ENCODE peak calls at places on chromosomes 6 and 20, in six cellular contexts. N is mammary epithelial cell, P is fibroblast of lung, C is right lobe of liver, L is neural progenitor cell, J is A549. E is an unnamed sample. For H3K9me3, the result is how much of the 10 kb centered on the place peaks cover.

GRCh38 chr6:134517145-134517658 is 199.3 kb upstream of the SGK1 start:
- DNase-seq in C (peak), P (peak), L (peak), N (peak), J (peak), E (peak)

GRCh38 chr6:17971128-17972073 is 16.0 kb downstream of the KIF13A start:
- DNase-seq in L (no peak), C (no peak), N (peak), J (no peak), P (peak), E (no peak)

GRCh38 chr6:150006961-150007464 is 18.3 kb downstream of the RAET1L start:
- DNase-seq in J (no peak), C (no peak), P (no peak), N (no peak), L (peak), E (no peak)

GRCh38 chr20:36461600-36462439 is 79.5 kb upstream of the MYL9 start:
- DNase-seq in C (peak), L (peak), N (peak), P (peak), J (no peak), E (peak)

GRCh38 chr6:79874531-79875132 is 72.7 kb downstream of the ELOVL4 start:
- DNase-seq in C (no peak), L (no peak), P (no peak), J (no peak), N (peak), E (no peak)

GRCh38 chr20:79565-79964 is 7.9 kb upstream of the DEFB125 start:
- DNase-seq in P (no peak), J (no peak), N (no peak), L (no peak), C (no peak), E (no peak)

GRCh38 chr20:36717657-36718056 is 28.2 kb downstream of the NDRG3 start:
- DNase-seq in J (no peak), L (peak), P (no peak), C (no peak), N (no peak), E (no peak)

GRCh38 chr6:147246853-147247635 is 42.8 kb downstream of the STXBP5 start:
- DNase-seq in P (peak), J (no peak), N (no peak), C (no peak), L (no peak), E (no peak)

GRCh38 chr6:71289039-71289801 is 609 bp downstream of the OGFRL1 start:
- DNase-seq in P (peak), N (no peak), L (peak), C (peak), J (no peak), E (no peak)

GRCh38 chr6:44327096-44327495 is 13.9 kb upstream of the AARS2 start:
- DNase-seq in N (no peak), P (no peak), J (no peak), L (no peak), C (no peak), E (no peak)

GRCh38 chr20:23641936-23642751 is 4.4 kb upstream of the CST3 start:
- DNase-seq in J (no peak), P (peak), C (no peak), L (no peak), N (peak), E (no peak)

GRCh38 chr6:36079596-36079995 is 50.7 kb upstream of the MAPK13 start:
- DNase-seq in J (no peak), L (no peak), C (no peak), P (no peak), N (no peak), E (no peak)
- H3K27ac ChIP-seq in J (no peak), L (no peak), C (no peak), P (no peak), N (no peak), E (no peak)

GRCh38 chr20:12057778-12058177 is 140.1 kb downstream of the BTBD3 start:
- DNase-seq in L (peak), P (no peak), C (no peak), N (no peak), J (no peak), E (no peak)

GRCh38 chr20:12053348-12053747 is 135.7 kb downstream of the BTBD3 start:
- DNase-seq in J (no peak), P (peak), N (peak), C (no peak), L (no peak), E (no peak)

GRCh38 chr20:12051206-12052163 is 133.8 kb downstream of the BTBD3 start:
- DNase-seq in P (no peak), J (no peak), N (no peak), L (no peak), C (no peak), E (no peak)

GRCh38 chr20:12056836-12057235 is 139.1 kb downstream of the BTBD3 start:
- DNase-seq in C (no peak), L (peak), N (no peak), J (no peak), P (peak), E (no peak)

DNA sequence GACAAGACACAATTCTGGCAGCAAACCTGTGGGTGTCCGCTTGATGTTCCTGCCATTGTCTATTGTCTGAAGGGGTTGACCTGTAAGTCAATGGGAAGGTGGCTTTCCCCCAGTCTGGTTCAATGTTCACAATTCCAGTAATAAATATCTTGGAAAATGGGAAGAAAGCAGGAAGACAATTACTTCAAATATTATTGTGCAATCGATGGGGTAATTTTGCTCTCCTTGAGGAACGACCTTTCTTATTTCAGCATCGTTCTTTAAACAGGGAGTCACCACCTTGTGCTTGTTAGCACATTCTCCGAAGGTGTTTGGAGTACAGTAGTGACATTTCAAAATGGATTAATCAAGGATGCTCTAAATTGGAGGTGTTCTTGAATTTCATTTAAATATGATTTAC is 136.9 kb downstream of the BTBD3 start:
- DNase-seq in L (no peak), P (no peak), J (no peak), C (no peak), N (no peak), E (no peak)
- H3K9me3 ChIP-seq in L (under half), P (under half), J (under half), C (under half), N (under half), E (under half)

DNA sequence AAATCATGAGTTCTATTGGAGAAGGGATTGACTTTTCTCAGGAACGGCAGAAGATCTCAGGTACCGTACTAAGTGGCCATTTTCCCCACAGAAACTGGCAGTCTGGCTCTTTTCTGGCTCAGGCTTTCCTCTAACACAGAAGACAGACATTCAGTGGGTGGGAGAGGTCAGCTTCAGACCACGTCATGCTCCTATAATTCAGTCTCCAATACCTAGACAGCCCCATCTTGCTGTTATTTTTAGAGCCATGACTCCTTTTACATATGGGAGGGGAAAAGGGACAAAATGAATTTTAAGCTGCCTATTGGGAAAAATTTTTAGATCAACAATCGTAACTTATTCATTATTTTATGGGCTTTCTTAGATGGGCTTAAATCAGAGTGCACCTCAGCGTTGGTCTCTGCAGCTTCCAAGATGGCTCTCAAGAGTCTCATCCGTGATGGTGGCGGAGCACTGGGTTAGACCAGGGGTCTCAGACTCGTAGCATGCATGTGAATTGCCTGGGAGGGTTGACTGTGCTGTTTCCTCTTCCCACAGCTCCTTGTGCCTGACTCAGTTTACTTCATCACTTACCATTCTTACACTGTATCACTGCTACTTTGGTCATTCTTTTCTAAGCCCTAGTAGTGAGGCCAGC is 86.9 kb downstream of the TCP11 start:
- DNase-seq in N (no peak), J (no peak), C (no peak), P (peak), L (no peak), E (no peak)
- H3K27ac ChIP-seq in N (no peak), J (no peak), C (no peak), P (no peak), L (no peak), E (peak)

GRCh38 chr6:161212902-161213301 is 61.0 kb downstream of the AGPAT4 start:
- DNase-seq in N (no peak), P (peak), J (no peak), L (no peak), C (no peak), E (peak)

GRCh38 chr6:161215193-161215592 is 58.7 kb downstream of the AGPAT4 start:
- DNase-seq in P (peak), C (no peak), J (no peak), N (peak), L (no peak), E (no peak)

GRCh38 chr6:161214722-161215121 is 59.1 kb downstream of the AGPAT4 start:
- DNase-seq in J (no peak), L (no peak), N (no peak), P (no peak), C (no peak), E (no peak)

GRCh38 chr6:161211380-161212035 is 62.4 kb downstream of the AGPAT4 start:
- DNase-seq in P (no peak), L (peak), N (no peak), C (no peak), J (no peak), E (no peak)

GRCh38 chr6:161210857-161211256 is 63.0 kb downstream of the AGPAT4 start:
- DNase-seq in J (no peak), N (no peak), C (no peak), L (no peak), P (no peak), E (no peak)
- H3K9me3 ChIP-seq in J (under half), N (under half), C (under half), L (under half), P (under half), E (under half)

GRCh38 chr6:43095939-43096338 is 19.8 kb downstream of the PTK7 start:
- DNase-seq in J (no peak), N (no peak), P (no peak), L (no peak), C (no peak), E (no peak)

GRCh38 chr6:43097502-43097901 is 21.4 kb downstream of the PTK7 start:
- DNase-seq in J (no peak), P (no peak), L (no peak), C (no peak), N (no peak), E (no peak)

GRCh38 chr6:43097098-43097489 is 21.0 kb downstream of the PTK7 start:
- DNase-seq in L (no peak), C (no peak), J (no peak), N (no peak), P (no peak), E (no peak)

GRCh38 chr6:43093361-43094289 is 17.5 kb downstream of the PTK7 start:
- DNase-seq in P (peak), N (peak), C (no peak), J (no peak), L (no peak), E (peak)

DNA sequence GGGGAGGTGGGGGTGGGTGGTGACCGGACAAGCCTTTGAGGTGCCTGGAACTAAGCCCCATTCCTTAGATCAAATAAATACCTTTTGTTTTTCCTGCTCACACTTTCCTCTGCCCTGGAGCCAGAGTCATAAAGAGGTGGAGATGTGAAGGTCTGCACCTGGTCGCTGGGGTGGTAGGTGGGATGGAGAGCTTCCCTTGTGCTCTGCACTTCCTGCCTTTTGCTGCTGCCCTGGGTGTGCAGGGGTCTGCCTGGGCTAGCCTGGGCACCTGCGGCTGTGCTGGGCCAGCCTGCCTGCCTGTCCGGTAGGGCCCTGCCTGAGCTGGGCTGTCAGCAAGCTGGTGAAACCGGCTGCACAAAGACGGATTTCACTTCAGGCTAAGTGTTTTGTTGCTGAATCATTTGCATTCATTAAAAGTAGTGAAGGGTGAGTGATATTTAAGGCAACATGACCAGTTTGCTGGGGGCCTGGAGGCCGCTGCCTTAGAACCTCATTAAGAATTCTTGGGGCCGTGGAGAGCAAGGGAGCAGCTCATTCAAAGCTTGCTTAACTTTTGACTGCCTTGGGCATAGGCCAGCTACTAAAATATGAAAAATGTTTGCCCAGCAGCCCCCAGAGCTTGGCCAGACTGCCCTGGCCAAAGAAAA is 20.5 kb downstream of the PTK7 start:
- DNase-seq in P (peak), L (peak), N (peak), C (no peak), J (no peak), E (peak)
- H3K27ac ChIP-seq in P (peak), L (peak), N (peak), C (no peak), J (no peak), E (peak)

GRCh38 chr6:168043848-168044415 is 35.1 kb downstream of the FRMD1 start:
- DNase-seq in L (no peak), J (no peak), C (no peak), N (no peak), P (no peak), E (no peak)

GRCh38 chr6:168042426-168043192 is 36.4 kb downstream of the FRMD1 start:
- DNase-seq in N (no peak), C (peak), J (no peak), P (no peak), L (no peak), E (no peak)

GRCh38 chr6:168043193-168043847 is 35.7 kb downstream of the FRMD1 start:
- DNase-seq in C (peak), N (no peak), J (no peak), L (no peak), P (no peak), E (no peak)

GRCh38 chr6:168040856-168041496 is 38.0 kb downstream of the FRMD1 start:
- DNase-seq in J (no peak), N (no peak), P (no peak), C (no peak), L (no peak), E (no peak)

DNA sequence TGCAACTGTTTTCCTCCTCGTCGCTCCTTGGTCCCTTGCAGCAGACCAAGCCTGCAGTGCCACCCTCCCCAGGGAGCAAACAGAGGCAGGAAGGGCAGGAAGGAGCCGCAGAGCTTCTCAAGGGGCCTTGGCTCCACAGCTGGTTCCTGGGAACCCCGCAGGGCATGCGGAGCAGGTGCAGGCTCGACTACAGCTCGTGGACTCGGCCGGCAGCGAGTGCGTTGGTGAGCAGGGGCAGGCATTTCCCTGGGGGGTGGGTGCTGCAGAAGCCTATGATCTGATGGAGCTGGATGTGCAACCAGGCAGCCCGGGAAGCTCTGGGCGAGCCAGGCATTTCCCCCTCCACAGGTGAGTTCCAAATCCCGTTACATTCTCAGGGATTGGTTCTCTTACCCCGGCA is 37.1 kb downstream of the FRMD1 start:
- DNase-seq in J (no peak), P (no peak), C (peak), L (no peak), N (no peak), E (no peak)
- H3K9me3 ChIP-seq in J (under half), P (under half), C (under half), L (under half), N (under half), E (under half)

DNA sequence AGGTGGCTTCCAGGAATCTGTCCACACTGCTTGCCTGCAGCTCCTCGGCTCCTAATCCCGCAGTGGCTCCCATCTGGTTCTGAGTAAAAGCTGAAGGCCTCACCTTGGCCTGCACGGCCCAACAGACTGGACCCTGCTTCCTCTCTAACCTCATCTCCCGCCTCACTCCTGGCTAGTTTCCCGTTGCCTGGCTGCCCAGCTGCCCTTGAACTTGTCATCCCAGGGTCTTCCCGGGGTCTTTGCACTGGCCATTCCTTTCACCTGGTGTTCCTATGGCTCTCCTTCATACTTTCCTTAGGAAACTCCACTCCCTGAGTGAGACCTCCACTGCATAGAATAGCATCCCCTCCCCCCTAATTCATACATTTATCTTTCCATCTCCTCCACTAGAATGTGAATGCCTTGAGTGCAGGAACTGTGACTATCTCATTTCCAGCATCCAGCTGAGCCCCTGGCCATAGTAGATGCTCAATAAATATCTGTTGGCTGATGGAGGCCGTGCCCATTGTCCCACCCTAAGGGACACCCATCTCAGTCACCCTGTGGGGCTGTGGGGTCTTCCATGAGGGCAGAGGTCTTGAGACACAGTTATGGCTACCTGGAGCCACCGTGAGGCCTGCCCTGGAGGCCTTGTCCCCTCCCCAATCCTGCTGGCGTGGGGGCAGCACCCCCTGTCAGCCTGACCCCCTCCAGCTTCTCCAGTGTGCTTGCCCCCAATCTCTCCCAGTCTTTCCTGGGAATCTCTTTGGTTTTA is 9.1 kb upstream of the SIRPA start:
- DNase-seq in J (no peak), L (no peak), N (no peak), P (no peak), C (no peak), E (no peak)
- H3K27ac ChIP-seq in J (no peak), L (no peak), N (no peak), P (no peak), C (no peak), E (no peak)

GRCh38 chr6:170190046-170190445 is 100.8 kb downstream of the DLL1 start:
- DNase-seq in P (no peak), C (no peak), L (no peak), N (no peak), J (no peak), E (no peak)
- H3K9me3 ChIP-seq in P (under half), C (under half), L (under half), N (under half), J (under half), E (under half)

GRCh38 chr20:62370115-62370806 is 3.1 kb upstream of the LAMA5 start:
- DNase-seq in L (no peak), N (peak), J (no peak), C (no peak), P (peak), E (peak)
- H3K27ac ChIP-seq in L (no peak), N (no peak), J (peak), C (no peak), P (peak), E (peak)